ENCODE peak calls at places on chromosomes 11 and 22, in six cellular contexts. O is Peyer's patch, K is kidney epithelial cell, N is upper lobe of right lung, H is GM23338, I is PC-3. U is an unnamed sample. For H3K27me3, the result is how much of the 10 kb centered on the place peaks cover.

GRCh38 chr11:27977031-27977430 is 130.9 kb downstream of the KIF18A start:
- DNase-seq in I (peak), H (no peak), K (peak), N (no peak), O (no peak), U (peak)

GRCh38 chr11:46480166-46480726 is 88.7 kb upstream of the CHRM4 start:
- DNase-seq in N (no peak), H (no peak), I (no peak), O (no peak), K (no peak), U (no peak)

GRCh38 chr11:73752216-73752867 is 8.5 kb downstream of the RAB6A start:
- DNase-seq in I (no peak), N (peak), O (no peak), K (no peak), H (no peak), U (no peak)

GRCh38 chr11:86176165-86176884 is 68.2 kb upstream of the EED start:
- DNase-seq in N (no peak), I (peak), O (no peak), K (no peak), H (no peak), U (peak)

GRCh38 chr11:64230209-64230984 is at the start of gene DNAJC4:
- DNase-seq in I (peak), K (peak), O (peak), N (peak), H (peak), U (peak)

GRCh38 chr22:31871475-31871874 is 72.9 kb upstream of the YWHAH start:
- DNase-seq in H (no peak), O (no peak), K (no peak), N (no peak), I (no peak), U (no peak)

GRCh38 chr11:69750108-69750850 is 24.9 kb downstream of the FGF4 start:
- DNase-seq in O (no peak), H (no peak), K (no peak), N (no peak), I (no peak), U (no peak)

GRCh38 chr11:101553891-101554292 is 29.9 kb downstream of the TRPC6 start:
- DNase-seq in I (no peak), H (no peak), N (no peak), O (no peak), K (no peak), U (peak)

GRCh38 chr11:31646206-31646605 is 136.6 kb downstream of the ELP4 start:
- DNase-seq in I (no peak), O (no peak), K (no peak), N (no peak), H (no peak), U (no peak)

GRCh38 chr11:70799386-70799785 is 401.1 kb downstream of the CTTN start:
- DNase-seq in H (no peak), O (no peak), K (no peak), N (peak), I (peak), U (peak)

GRCh38 chr11:113935858-113936257 is 31.3 kb downstream of the HTR3B start:
- DNase-seq in N (no peak), O (no peak), H (no peak), K (no peak), I (no peak), U (no peak)
- H3K27me3 ChIP-seq in N (under half), O (under half), H (under half), K (under half), I (half or more), U (under half)

GRCh38 chr11:120337896-120338840 is 2.0 kb downstream of the ARHGEF12 start:
- DNase-seq in H (no peak), K (no peak), O (no peak), I (peak), N (no peak), U (no peak)

GRCh38 chr11:120337133-120337895 is 1.1 kb downstream of the ARHGEF12 start:
- DNase-seq in O (peak), K (no peak), N (no peak), H (peak), I (peak), U (no peak)

GRCh38 chr11:120335928-120336640 is at the start of gene ARHGEF12:
- DNase-seq in O (peak), H (peak), I (peak), K (no peak), N (peak), U (peak)

GRCh38 chr11:120335596-120335927 is 651 bp upstream of the ARHGEF12 start:
- DNase-seq in O (no peak), I (peak), K (no peak), N (no peak), H (peak), U (no peak)

DNA sequence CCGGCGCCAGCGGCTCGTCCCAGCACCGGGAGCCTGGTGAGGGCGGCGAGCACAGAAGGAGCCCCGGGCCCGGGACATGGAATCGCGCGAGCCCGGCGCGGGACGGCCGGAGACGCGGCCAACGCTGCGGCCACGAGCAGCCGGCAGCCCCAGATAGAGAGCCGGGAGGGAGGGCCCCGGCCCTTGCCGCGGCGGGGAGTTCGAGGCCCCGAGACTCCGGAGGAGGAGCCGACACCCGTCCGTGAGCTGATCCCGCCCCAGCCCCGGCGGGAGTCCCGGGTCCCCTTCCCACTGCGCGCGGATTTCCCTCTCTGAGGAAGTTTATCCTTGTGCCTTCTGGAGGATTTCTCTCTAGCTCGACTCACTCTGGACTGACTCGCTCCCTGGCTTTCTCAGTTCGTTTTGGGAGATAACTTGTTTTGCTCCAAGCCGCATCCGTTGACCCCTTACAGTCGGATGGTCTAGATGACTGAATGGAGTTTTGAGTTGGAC is 474 bp downstream of the ARHGEF12 start:
- DNase-seq in O (no peak), I (peak), K (no peak), H (peak), N (no peak), U (no peak)
- H3K27me3 ChIP-seq in O (under half), I (under half), K (under half), H (under half), N (under half), U (under half)

GRCh38 chr11:34516247-34517040 is 2.9 kb upstream of the ELF5 start:
- DNase-seq in N (no peak), I (no peak), H (no peak), O (no peak), K (no peak), U (no peak)

GRCh38 chr11:34513674-34513995 is at the start of gene ELF5:
- DNase-seq in N (no peak), O (no peak), I (peak), K (no peak), H (peak), U (no peak)

GRCh38 chr11:34514597-34514996 is 1.0 kb upstream of the ELF5 start:
- DNase-seq in I (no peak), H (no peak), N (no peak), O (no peak), K (no peak), U (no peak)

GRCh38 chr11:34512810-34513673 is 552 bp downstream of the ELF5 start:
- DNase-seq in N (peak), K (no peak), H (peak), O (peak), I (peak), U (peak)

DNA sequence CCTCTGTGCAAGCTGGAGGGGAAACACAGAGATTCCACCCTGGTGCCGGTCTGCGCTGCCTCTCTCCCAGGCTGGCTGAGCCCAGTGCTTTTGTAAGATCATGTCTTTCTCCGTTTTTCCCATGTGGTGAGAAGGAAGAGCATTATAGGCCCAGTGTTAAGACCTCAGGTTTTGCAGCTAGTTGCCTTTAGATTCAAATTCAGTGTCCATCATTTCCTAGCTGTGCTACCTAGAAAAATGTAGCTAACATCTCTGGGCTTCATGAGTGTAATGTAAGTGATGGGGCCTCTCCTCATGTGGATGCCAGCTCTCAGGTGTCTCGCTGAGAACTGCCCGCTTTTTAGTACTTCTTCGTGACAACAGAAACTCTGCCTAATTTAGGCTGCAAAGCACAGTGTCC is 456 bp upstream of the ELF5 start:
- DNase-seq in K (no peak), H (peak), O (no peak), I (no peak), N (no peak), U (no peak)
- H3K27me3 ChIP-seq in K (under half), H (under half), O (under half), I (under half), N (under half), U (under half)

DNA sequence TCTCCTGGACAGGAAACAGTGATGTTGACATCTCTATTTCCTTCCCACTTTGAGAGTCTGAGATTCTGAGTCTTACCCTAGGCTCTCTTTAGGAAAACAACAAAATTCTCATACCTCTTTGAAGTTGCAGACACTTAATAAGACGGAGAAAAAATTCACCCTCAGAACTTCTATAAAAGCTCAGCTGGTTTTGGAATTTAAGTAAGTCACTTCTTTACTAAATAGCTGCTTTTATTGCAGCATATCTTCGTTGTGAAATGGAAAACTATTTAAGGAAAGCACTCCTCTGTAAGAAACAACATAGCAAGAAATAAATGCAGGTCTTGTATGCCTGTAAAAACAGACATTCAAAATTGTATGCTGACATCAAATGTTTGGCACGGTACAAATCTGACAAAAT is 79.1 kb downstream of the MSANTD4 start:
- DNase-seq in N (no peak), O (no peak), I (no peak), K (no peak), H (no peak), U (no peak)
- H3K27me3 ChIP-seq in N (under half), O (under half), I (under half), K (under half), H (under half), U (under half)